ENCODE peak calls at places on chromosomes 12 and 14, in eight cellular contexts. U is thyroid gland; E is CD4-positive, alpha-beta T cell; K is MM.1S; F is mammary epithelial cell; Z is pancreas; H is uterus; I is HCT116. S is an unnamed sample.

GRCh38 chr12:123085730-123086487 is 65.0 kb downstream of the PITPNM2 start:
- DNase-seq in U (peak), E (no peak), K (no peak), F (peak), Z (peak), H (no peak), I (peak), S (no peak)

GRCh38 chr12:68568878-68569569 is 41.7 kb upstream of the RAP1B start:
- DNase-seq in U (no peak), E (no peak), K (no peak), F (no peak), Z (no peak), H (no peak), I (no peak), S (no peak)

GRCh38 chr12:89029961-89030360 is 322.3 kb downstream of the DUSP6 start:
- DNase-seq in U (no peak), E (no peak), K (no peak), F (no peak), Z (no peak), H (no peak), I (no peak), S (no peak)

GRCh38 chr12:123912415-123913385 is 59.9 kb downstream of the CCDC92 start:
- DNase-seq in U (no peak), E (no peak), K (no peak), F (no peak), Z (no peak), H (no peak), I (no peak), S (no peak)

GRCh38 chr14:74509587-74510210 is 16.1 kb downstream of the ISCA2 start:
- DNase-seq in U (no peak), E (no peak), K (no peak), F (no peak), Z (no peak), H (peak), I (no peak), S (peak)

GRCh38 chr12:106131671-106132070 is 7.1 kb downstream of the NUAK1 start:
- DNase-seq in U (no peak), E (no peak), K (no peak), F (no peak), Z (no peak), H (peak), I (no peak), S (no peak)

GRCh38 chr14:104436741-104437701 is 142.5 kb upstream of the C14orf180 start:
- DNase-seq in U (no peak), E (no peak), K (no peak), F (no peak), Z (peak), H (no peak), I (no peak), S (peak)

GRCh38 chr14:59490756-59491155 is 6.4 kb downstream of the JKAMP start:
- DNase-seq in U (no peak), E (no peak), K (no peak), F (no peak), Z (no peak), H (no peak), I (no peak), S (no peak)

GRCh38 chr12:119668315-119668651 is 350 bp downstream of the PRKAB1 start:
- DNase-seq in U (no peak), E (no peak), K (no peak), F (no peak), Z (no peak), H (no peak), I (no peak), S (no peak)

GRCh38 chr12:30582943-30583342 is 112.7 kb downstream of the IPO8 start:
- DNase-seq in U (peak), E (no peak), K (no peak), F (peak), Z (no peak), H (no peak), I (no peak), S (no peak)

GRCh38 chr14:61188196-61188595 is 92.9 kb downstream of the TMEM30B start:
- DNase-seq in U (no peak), E (no peak), K (no peak), F (no peak), Z (no peak), H (peak), I (no peak), S (peak)

GRCh38 chr14:95533391-95533821 is 1.4 kb upstream of the GLRX5 start:
- DNase-seq in U (no peak), E (no peak), K (no peak), F (no peak), Z (no peak), H (no peak), I (no peak), S (no peak)

GRCh38 chr12:18849080-18849479 is 111.2 kb downstream of the CAPZA3 start:
- DNase-seq in U (no peak), E (no peak), K (no peak), F (peak), Z (no peak), H (no peak), I (peak), S (no peak)

GRCh38 chr12:107086314-107086713 is 7.0 kb downstream of the CRY1 start:
- DNase-seq in U (no peak), E (no peak), K (no peak), F (no peak), Z (no peak), H (no peak), I (no peak), S (no peak)

GRCh38 chr12:111437816-111438454 is 32.2 kb downstream of the SH2B3 start:
- DNase-seq in U (no peak), E (no peak), K (no peak), F (peak), Z (no peak), H (no peak), I (no peak), S (peak)

GRCh38 chr12:43863770-43864366 is 28.0 kb downstream of the TMEM117 start:
- DNase-seq in U (peak), E (no peak), K (no peak), F (no peak), Z (no peak), H (no peak), I (no peak), S (no peak)

GRCh38 chr14:101001311-101002069 is 98.0 kb upstream of the RTL1 start:
- DNase-seq in U (no peak), E (no peak), K (no peak), F (peak), Z (no peak), H (no peak), I (no peak), S (no peak)

GRCh38 chr12:54356951-54357356 is 7.3 kb downstream of the GPR84 start:
- DNase-seq in U (no peak), E (no peak), K (no peak), F (no peak), Z (no peak), H (no peak), I (no peak), S (no peak)

GRCh38 chr12:21697829-21698630 is 40.4 kb upstream of the LDHB start:
- DNase-seq in U (no peak), E (no peak), K (peak), F (peak), Z (no peak), H (no peak), I (peak), S (no peak)

GRCh38 chr14:101179691-101180211 is 276.2 kb upstream of the RTL1 start:
- DNase-seq in U (no peak), E (no peak), K (no peak), F (no peak), Z (no peak), H (peak), I (no peak), S (no peak)

GRCh38 chr14:101480747-101481530 is 80.4 kb upstream of the DIO3 start:
- DNase-seq in U (no peak), E (no peak), K (no peak), F (peak), Z (peak), H (peak), I (no peak), S (peak)

GRCh38 chr14:76203086-76204001 is 51.6 kb downstream of the GPATCH2L start:
- DNase-seq in U (no peak), E (no peak), K (no peak), F (peak), Z (no peak), H (peak), I (no peak), S (no peak)

GRCh38 chr12:96225003-96225855 is 31.1 kb downstream of the ELK3 start:
- DNase-seq in U (no peak), E (no peak), K (peak), F (no peak), Z (no peak), H (peak), I (no peak), S (no peak)

GRCh38 chr12:74537126-74537706 is 419 bp upstream of the ATXN7L3B start:
- DNase-seq in U (no peak), E (no peak), K (peak), F (peak), Z (no peak), H (no peak), I (peak), S (no peak)

GRCh38 chr14:75711134-75711795 is 50.2 kb downstream of the TTLL5 start:
- DNase-seq in U (peak), E (no peak), K (no peak), F (peak), Z (peak), H (peak), I (peak), S (no peak)

GRCh38 chr14:32430326-32430725 is 101.2 kb downstream of the AKAP6 start:
- DNase-seq in U (no peak), E (no peak), K (peak), F (peak), Z (no peak), H (no peak), I (no peak), S (no peak)

GRCh38 chr14:24256960-24257359 is 6.0 kb downstream of the TGM1 start:
- DNase-seq in U (no peak), E (no peak), K (no peak), F (no peak), Z (no peak), H (no peak), I (no peak), S (peak)

GRCh38 chr14:58922211-58922940 is 266.1 kb upstream of the DAAM1 start:
- DNase-seq in U (no peak), E (no peak), K (no peak), F (no peak), Z (no peak), H (no peak), I (no peak), S (no peak)

GRCh38 chr12:122687091-122687490 is 16.1 kb downstream of the HCAR2 start:
- DNase-seq in U (peak), E (no peak), K (no peak), F (no peak), Z (no peak), H (no peak), I (no peak), S (peak)

DNA sequence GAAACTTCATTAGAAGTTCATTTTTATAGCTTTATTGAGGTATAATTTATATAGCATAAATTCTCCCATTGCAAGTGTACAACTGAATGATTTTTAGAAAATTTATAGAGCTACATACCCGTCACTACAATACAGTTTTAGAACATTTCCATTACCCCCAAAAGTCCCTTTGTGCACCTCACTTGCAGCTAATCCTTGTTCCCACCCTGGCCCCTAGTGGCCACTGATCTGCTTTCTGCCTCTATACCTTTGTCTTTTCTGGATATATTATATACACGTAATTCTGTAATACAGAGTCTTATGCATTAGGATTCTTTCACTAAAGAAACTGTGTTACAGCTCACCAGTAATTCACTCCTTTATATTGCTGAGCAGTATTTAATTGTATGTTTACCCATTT is 145.1 kb upstream of the DIO2 start:
- DNase-seq in U (peak), E (no peak), K (no peak), F (no peak), Z (no peak), H (no peak), I (no peak), S (no peak)
- TF ChIP-seq CTCF in U (peak), E (no peak), K (no peak), F (peak), Z (no peak), H (no peak), I (peak), S (no peak)

GRCh38 chr12:108642899-108643654 is 9.4 kb upstream of the SELPLG start:
- DNase-seq in U (no peak), E (no peak), K (no peak), F (no peak), Z (no peak), H (no peak), I (no peak), S (no peak)
- H3K27ac ChIP-seq in U (peak), E (no peak), K (peak), F (no peak), Z (no peak), H (peak), I (peak), S (peak)

GRCh38 chr12:113005759-113006158 is 27.4 kb downstream of the OAS2 start:
- DNase-seq in U (no peak), E (no peak), K (no peak), F (no peak), Z (no peak), H (no peak), I (peak), S (no peak)
- TF ChIP-seq CTCF in U (no peak), E (peak), K (peak), F (peak), Z (no peak), H (no peak), I (peak), S (peak)

GRCh38 chr12:104741072-104741471 is 217.0 kb downstream of the SLC41A2 start:
- DNase-seq in U (no peak), E (no peak), K (no peak), F (no peak), Z (no peak), H (no peak), I (no peak), S (no peak)

GRCh38 chr12:104742551-104742961 is 215.5 kb downstream of the SLC41A2 start:
- DNase-seq in U (peak), E (no peak), K (no peak), F (no peak), Z (no peak), H (no peak), I (no peak), S (no peak)

GRCh38 chr12:104741497-104742367 is 216.4 kb downstream of the SLC41A2 start:
- DNase-seq in U (no peak), E (no peak), K (no peak), F (peak), Z (no peak), H (no peak), I (no peak), S (no peak)

GRCh38 chr12:104738841-104739642 is 219.0 kb downstream of the SLC41A2 start:
- DNase-seq in U (peak), E (no peak), K (no peak), F (no peak), Z (no peak), H (no peak), I (no peak), S (no peak)

DNA sequence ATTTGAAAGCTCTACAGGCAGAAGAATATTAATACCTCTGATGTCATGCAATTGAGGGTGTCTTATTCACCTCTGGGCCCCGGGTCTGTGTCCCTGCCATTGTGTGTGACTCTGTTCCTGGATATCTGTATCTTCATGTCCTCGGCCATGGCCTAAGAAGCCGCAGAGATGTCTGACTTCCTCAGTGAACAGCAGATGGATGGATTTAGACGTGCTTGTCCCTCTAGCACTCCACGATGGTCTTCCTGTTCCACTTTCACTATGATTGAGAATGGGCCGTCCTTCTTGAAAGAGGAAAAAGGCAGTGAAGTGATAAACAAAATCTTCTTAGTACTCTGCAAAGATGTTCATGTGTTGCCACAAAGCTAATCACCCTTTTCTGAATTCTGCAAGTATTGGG is 217.4 kb downstream of the SLC41A2 start:
- DNase-seq in U (no peak), E (no peak), K (peak), F (no peak), Z (no peak), H (no peak), I (no peak), S (no peak)
- H3K27ac ChIP-seq in U (no peak), E (no peak), K (no peak), F (no peak), Z (no peak), H (no peak), I (no peak), S (peak)

GRCh38 chr12:27969011-27969900 is 3.3 kb downstream of the PTHLH start:
- DNase-seq in U (peak), E (no peak), K (no peak), F (no peak), Z (peak), H (peak), I (no peak), S (no peak)
- TF ChIP-seq CTCF in U (no peak), E (no peak), K (no peak), F (no peak), Z (no peak), H (no peak), I (no peak), S (no peak)

DNA sequence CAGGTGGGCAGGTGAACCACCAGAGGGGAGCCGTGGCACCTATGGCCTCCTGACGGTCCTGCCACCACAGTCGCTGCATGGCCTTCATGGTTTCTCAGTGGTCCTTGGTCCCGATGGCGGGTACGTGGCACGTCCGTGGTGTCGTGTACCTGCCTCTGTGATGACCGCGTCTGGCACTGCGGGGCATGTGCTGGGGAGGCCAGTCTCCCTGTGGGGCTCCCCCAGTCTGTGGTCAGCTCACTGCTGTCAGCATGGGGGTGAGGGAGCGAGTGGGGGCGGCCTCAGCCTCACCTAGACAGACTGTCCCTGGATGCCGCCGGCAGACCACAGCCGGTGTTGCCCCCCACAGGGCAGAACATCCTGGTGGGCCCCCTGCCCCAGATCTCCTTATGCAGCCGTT is 267.2 kb downstream of the SEC23A start:
- DNase-seq in U (no peak), E (no peak), K (no peak), F (no peak), Z (no peak), H (no peak), I (no peak), S (no peak)
- H3K27ac ChIP-seq in U (no peak), E (no peak), K (no peak), F (no peak), Z (no peak), H (no peak), I (no peak), S (no peak)

GRCh38 chr14:22814373-22814772 is 862 bp downstream of the SLC7A7 start:
- DNase-seq in U (no peak), E (no peak), K (no peak), F (no peak), Z (no peak), H (no peak), I (no peak), S (no peak)
- TF ChIP-seq CTCF in U (no peak), E (no peak), K (no peak), F (no peak), Z (no peak), H (no peak), I (no peak), S (no peak)

GRCh38 chr12:102314821-102315220 is 117.2 kb upstream of the PMCH start:
- DNase-seq in U (no peak), E (no peak), K (no peak), F (no peak), Z (no peak), H (no peak), I (no peak), S (no peak)
- H3K27ac ChIP-seq in U (no peak), E (no peak), K (no peak), F (no peak), Z (no peak), H (no peak), I (no peak), S (no peak)

DNA sequence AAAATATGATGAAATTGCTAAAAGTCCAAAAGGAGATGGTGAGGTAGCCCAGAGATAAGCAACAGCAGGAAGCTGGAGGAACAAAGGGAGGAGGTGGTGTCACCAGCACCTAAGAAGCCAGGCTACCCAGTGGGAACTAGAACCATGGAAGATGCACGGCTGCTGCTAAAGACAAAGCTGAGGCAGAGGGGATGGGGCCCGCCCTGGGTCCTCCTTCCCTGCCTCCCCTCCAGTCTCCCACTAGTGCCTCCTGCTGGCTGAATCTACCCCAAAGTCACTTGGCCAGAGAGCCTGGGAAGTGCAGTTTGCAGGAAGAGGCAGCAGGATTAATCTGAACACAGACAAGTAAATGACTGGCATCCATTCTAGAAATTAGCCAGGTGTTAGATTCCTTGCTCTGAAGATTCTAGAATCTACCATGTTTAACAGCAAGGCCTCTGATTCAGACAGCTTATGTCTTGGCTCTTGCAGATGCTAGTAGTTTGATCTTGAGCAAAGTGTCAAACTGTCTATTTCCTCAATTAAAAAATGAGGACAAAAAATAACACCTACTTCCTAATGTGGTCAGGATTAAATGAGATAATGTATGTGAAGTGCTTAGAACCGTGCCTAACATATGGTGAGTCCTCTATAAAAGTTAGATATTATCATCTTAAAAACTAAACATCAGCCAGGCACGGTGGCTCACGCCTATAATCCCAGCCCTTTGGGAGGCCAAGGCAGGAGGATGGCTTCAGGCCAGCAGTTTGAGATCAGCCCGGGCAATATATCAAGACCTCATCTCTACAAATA is 5.9 kb upstream of the LRP10 start:
- DNase-seq in U (no peak), E (no peak), K (no peak), F (no peak), Z (no peak), H (no peak), I (no peak), S (peak)
- TF ChIP-seq CTCF in U (no peak), E (no peak), K (peak), F (peak), Z (no peak), H (no peak), I (peak), S (no peak)

GRCh38 chr14:71556730-71557129 is 375.5 kb upstream of the RGS6 start:
- DNase-seq in U (no peak), E (no peak), K (no peak), F (no peak), Z (no peak), H (no peak), I (no peak), S (no peak)
- H3K27ac ChIP-seq in U (no peak), E (no peak), K (no peak), F (no peak), Z (no peak), H (no peak), I (no peak), S (no peak)